ENCODE peak calls at places on chromosomes 4 and X, in six cellular contexts. C, X, V, E, S and O are unnamed samples.

GRCh38 chrX:18899796-18900380 is 84.0 kb downstream of the PHKA2 start:
- DNase-seq in V (no peak), S (peak; percentile 21), C (no peak), X (no peak), E (no peak), O (no peak)

GRCh38 chr4:110154586-110154985 is 43.8 kb downstream of the ELOVL6 start:
- DNase-seq in X (no peak), E (no peak), C (no peak), S (no peak), V (no peak), O (no peak)

GRCh38 chr4:38442073-38442788 is 221.8 kb upstream of the KLF3 start:
- DNase-seq in S (no peak), V (no peak), C (no peak), E (no peak), X (no peak), O (no peak)

GRCh38 chr4:166482755-166483154 is 609.7 kb downstream of the TLL1 start:
- DNase-seq in C (no peak), V (no peak), X (no peak), E (no peak), S (no peak), O (no peak)

GRCh38 chrX:139881572-139881971 is 51.3 kb downstream of the ATP11C start:
- DNase-seq in V (no peak), X (peak; percentile 52), C (no peak), E (no peak), S (no peak), O (no peak)

GRCh38 chr4:140103676-140104075 is 50.3 kb downstream of the MAML3 start:
- DNase-seq in S (no peak), C (peak; percentile 19), X (peak; percentile 60), E (no peak), V (no peak), O (peak; percentile 48)

GRCh38 chr4:2411786-2412510 is 6.5 kb downstream of the ZFYVE28 start:
- DNase-seq in V (no peak), C (no peak), E (no peak), S (no peak), X (no peak), O (no peak)

GRCh38 chrX:103882999-103883398 is 50.9 kb upstream of the RAB9B start:
- DNase-seq in E (no peak), X (no peak), S (no peak), V (no peak), C (no peak), O (no peak)

GRCh38 chr4:93759506-93759905 is 69.0 kb upstream of the ATOH1 start:
- DNase-seq in C (no peak), X (no peak), V (no peak), E (no peak), S (no peak), O (no peak)

GRCh38 chr4:47623916-47624554 is 139.0 kb downstream of the ATP10D start:
- DNase-seq in V (no peak), X (no peak), E (no peak), C (no peak), S (no peak), O (no peak)

GRCh38 chr4:41178372-41179085 is 35.8 kb downstream of the APBB2 start:
- DNase-seq in V (no peak), E (no peak), X (peak; percentile 80), C (no peak), S (no peak), O (no peak)

GRCh38 chr4:113328514-113328913 is 279.1 kb downstream of the ANK2 start:
- DNase-seq in V (no peak), X (peak; percentile 26), S (peak; percentile 18), C (no peak), E (no peak), O (peak; percentile 12)

GRCh38 chr4:173626277-173626676 is 96.2 kb upstream of the HAND2 start:
- DNase-seq in C (no peak), S (no peak), V (no peak), E (no peak), X (no peak), O (no peak)